ENCODE peak calls at places on chromosomes 3 and 15, in ten cellular contexts. One of them, this sample, is unnamed.

GRCh38 chr3:26247669-26248068 is 374.9 kb upstream of the LRRC3B start:
- DNase-seq in ovary: no peak
- DNase-seq in lower leg skin: no peak
- DNase-seq in transverse colon: no peak
- DNase-seq in heart left ventricle: no peak
- DNase-seq in foreskin fibroblast: no peak
- DNase-seq in AG04450: no peak
- DNase-seq in AG09309: no peak
- DNase-seq in A673: no peak
- DNase-seq in WTC11: no peak
- DNase-seq in this sample: no peak

GRCh38 chr3:60775956-60776355 is 475.3 kb downstream of the FHIT start:
- DNase-seq in lower leg skin: no peak
- DNase-seq in WTC11: no peak
- DNase-seq in foreskin fibroblast: no peak
- DNase-seq in heart left ventricle: no peak
- DNase-seq in AG09309: no peak
- DNase-seq in transverse colon: no peak
- DNase-seq in AG04450: no peak
- DNase-seq in ovary: no peak
- DNase-seq in A673: no peak
- DNase-seq in this sample: no peak

GRCh38 chr3:17845026-17845425 is 102.6 kb upstream of the TBC1D5 start:
- DNase-seq in WTC11: no peak
- DNase-seq in lower leg skin: no peak
- DNase-seq in AG09309: no peak
- DNase-seq in transverse colon: no peak
- DNase-seq in AG04450: no peak
- DNase-seq in ovary: no peak
- DNase-seq in A673: no peak
- DNase-seq in foreskin fibroblast: no peak
- DNase-seq in heart left ventricle: no peak
- DNase-seq in this sample: no peak

GRCh38 chr3:49456417-49456816 is 13.7 kb upstream of the DAG1 start:
- DNase-seq in foreskin fibroblast: no peak
- DNase-seq in WTC11: no peak
- DNase-seq in transverse colon: no peak
- DNase-seq in A673: no peak
- DNase-seq in AG09309: no peak
- DNase-seq in lower leg skin: no peak
- DNase-seq in AG04450: no peak
- DNase-seq in heart left ventricle: no peak
- DNase-seq in ovary: no peak
- DNase-seq in this sample: no peak

GRCh38 chr15:43352693-43353382 is 18.0 kb downstream of the ZSCAN29 start:
- DNase-seq in AG04450: no peak
- DNase-seq in A673: no peak
- DNase-seq in heart left ventricle: no peak
- DNase-seq in WTC11: no peak
- DNase-seq in lower leg skin: no peak
- DNase-seq in transverse colon: no peak
- DNase-seq in foreskin fibroblast: no peak
- DNase-seq in ovary: no peak
- DNase-seq in AG09309: no peak
- DNase-seq in this sample: no peak

GRCh38 chr3:115301364-115301860 is 154.3 kb upstream of the ZBTB20 start:
- DNase-seq in AG04450: no peak
- DNase-seq in ovary: no peak
- DNase-seq in WTC11: no peak
- DNase-seq in foreskin fibroblast: no peak
- DNase-seq in A673: no peak
- DNase-seq in heart left ventricle: no peak
- DNase-seq in lower leg skin: no peak
- DNase-seq in AG09309: no peak
- DNase-seq in transverse colon: no peak
- DNase-seq in this sample: no peak

GRCh38 chr3:16866447-16867025 is 18.2 kb upstream of the PLCL2 start:
- DNase-seq in transverse colon: no peak
- DNase-seq in WTC11: no peak
- DNase-seq in AG04450: no peak
- DNase-seq in lower leg skin: no peak
- DNase-seq in AG09309: peak
- DNase-seq in heart left ventricle: no peak
- DNase-seq in foreskin fibroblast: no peak
- DNase-seq in A673: no peak
- DNase-seq in ovary: no peak
- DNase-seq in this sample: no peak

GRCh38 chr3:149398296-149398695 is 20.8 kb upstream of the TM4SF1 start:
- DNase-seq in transverse colon: no peak
- DNase-seq in heart left ventricle: no peak
- DNase-seq in AG04450: no peak
- DNase-seq in A673: no peak
- DNase-seq in lower leg skin: no peak
- DNase-seq in foreskin fibroblast: no peak
- DNase-seq in ovary: no peak
- DNase-seq in WTC11: no peak
- DNase-seq in AG09309: no peak
- DNase-seq in this sample: no peak

GRCh38 chr15:23866832-23867231 is 179.7 kb upstream of the NDN start:
- DNase-seq in heart left ventricle: no peak
- DNase-seq in A673: peak
- DNase-seq in lower leg skin: no peak
- DNase-seq in WTC11: no peak
- DNase-seq in AG09309: no peak
- DNase-seq in ovary: no peak
- DNase-seq in foreskin fibroblast: no peak
- DNase-seq in transverse colon: no peak
- DNase-seq in AG04450: no peak
- DNase-seq in this sample: no peak

GRCh38 chr3:159919873-159920272 is 68.8 kb upstream of the IL12A start:
- DNase-seq in A673: no peak
- DNase-seq in heart left ventricle: no peak
- DNase-seq in AG04450: no peak
- DNase-seq in lower leg skin: no peak
- DNase-seq in WTC11: no peak
- DNase-seq in AG09309: no peak
- DNase-seq in foreskin fibroblast: no peak
- DNase-seq in transverse colon: no peak
- DNase-seq in ovary: no peak
- DNase-seq in this sample: no peak

GRCh38 chr15:96359772-96360498 is 29.4 kb downstream of the NR2F2 start:
- DNase-seq in ovary: peak
- DNase-seq in transverse colon: no peak
- DNase-seq in foreskin fibroblast: no peak
- DNase-seq in heart left ventricle: peak
- DNase-seq in AG04450: no peak
- DNase-seq in WTC11: no peak
- DNase-seq in lower leg skin: no peak
- DNase-seq in A673: peak
- DNase-seq in AG09309: no peak
- DNase-seq in this sample: no peak

GRCh38 chr3:115697263-115698053 is 74.1 kb downstream of the GAP43 start:
- DNase-seq in lower leg skin: no peak
- DNase-seq in A673: peak
- DNase-seq in ovary: no peak
- DNase-seq in foreskin fibroblast: no peak
- DNase-seq in AG04450: no peak
- DNase-seq in heart left ventricle: no peak
- DNase-seq in transverse colon: no peak
- DNase-seq in AG09309: no peak
- DNase-seq in WTC11: no peak
- DNase-seq in this sample: no peak

GRCh38 chr15:101276501-101277037 is 716 bp downstream of the SELENOS start:
- DNase-seq in lower leg skin: peak
- DNase-seq in A673: peak
- DNase-seq in ovary: no peak
- DNase-seq in WTC11: no peak
- DNase-seq in AG09309: no peak
- DNase-seq in transverse colon: no peak
- DNase-seq in foreskin fibroblast: no peak
- DNase-seq in AG04450: no peak
- DNase-seq in heart left ventricle: no peak
- DNase-seq in this sample: peak

GRCh38 chr15:88800026-88800425 is 3.2 kb upstream of the ACAN start:
- DNase-seq in lower leg skin: peak
- DNase-seq in ovary: no peak
- DNase-seq in A673: no peak
- DNase-seq in WTC11: no peak
- DNase-seq in heart left ventricle: no peak
- DNase-seq in transverse colon: no peak
- DNase-seq in AG04450: no peak
- DNase-seq in foreskin fibroblast: peak
- DNase-seq in AG09309: no peak
- DNase-seq in this sample: no peak

GRCh38 chr3:133404925-133405324 is 5.1 kb downstream of the BFSP2 start:
- DNase-seq in heart left ventricle: no peak
- DNase-seq in ovary: no peak
- DNase-seq in foreskin fibroblast: no peak
- DNase-seq in transverse colon: no peak
- DNase-seq in WTC11: no peak
- DNase-seq in A673: no peak
- DNase-seq in lower leg skin: no peak
- DNase-seq in AG09309: no peak
- DNase-seq in AG04450: no peak
- DNase-seq in this sample: no peak

GRCh38 chr15:36791849-36792618 is 212.6 kb downstream of the CDIN1 start:
- DNase-seq in A673: no peak
- DNase-seq in transverse colon: no peak
- DNase-seq in WTC11: no peak
- DNase-seq in ovary: no peak
- DNase-seq in AG04450: no peak
- DNase-seq in heart left ventricle: peak
- DNase-seq in foreskin fibroblast: no peak
- DNase-seq in lower leg skin: no peak
- DNase-seq in AG09309: no peak
- DNase-seq in this sample: no peak

DNA sequence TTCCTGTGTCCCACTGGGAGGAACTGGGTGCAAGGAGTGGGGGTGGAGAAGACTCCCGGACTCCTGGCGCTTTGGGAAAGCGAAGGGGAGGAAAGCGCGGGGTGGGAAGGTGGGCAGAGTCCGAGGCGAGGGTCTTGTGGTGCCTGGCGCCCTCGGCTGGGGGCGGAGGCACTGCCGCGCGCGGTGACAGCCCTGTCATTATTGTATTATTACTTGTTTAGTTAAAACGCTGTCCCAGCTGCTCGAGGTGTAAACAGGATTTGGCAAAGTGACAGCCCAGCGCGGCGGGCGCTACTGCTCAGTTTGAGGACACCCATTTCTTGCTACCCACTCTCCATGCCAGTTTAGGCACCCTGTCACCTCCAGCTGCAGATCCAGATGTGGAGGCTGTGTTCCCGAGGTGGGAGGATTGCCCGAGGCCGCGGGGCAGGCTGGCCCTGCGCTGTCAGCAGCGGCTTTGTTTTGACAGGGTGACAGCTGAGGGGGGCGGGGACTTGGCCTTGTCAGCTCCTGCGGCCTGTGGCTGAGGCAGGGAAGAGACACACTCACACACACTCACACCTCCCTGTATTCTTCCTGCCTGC is 1.0 kb downstream of the KAT2B start:
- DNase-seq in AG04450: no peak
- DNase-seq in ovary: peak
- DNase-seq in A673: peak
- DNase-seq in WTC11: peak
- DNase-seq in AG09309: no peak
- DNase-seq in foreskin fibroblast: peak
- DNase-seq in transverse colon: peak
- DNase-seq in heart left ventricle: peak
- DNase-seq in lower leg skin: peak
- DNase-seq in this sample: peak
- TF ChIP-seq CTCF in AG04450: no peak
- TF ChIP-seq CTCF in ovary: no peak
- TF ChIP-seq CTCF in A673: no peak
- TF ChIP-seq CTCF in WTC11: no peak
- TF ChIP-seq CTCF in AG09309: peak
- TF ChIP-seq CTCF in foreskin fibroblast: no peak
- TF ChIP-seq CTCF in transverse colon: no peak
- TF ChIP-seq CTCF in heart left ventricle: no peak
- TF ChIP-seq CTCF in lower leg skin: no peak
- TF ChIP-seq CTCF in this sample: peak

GRCh38 chr15:79769081-79769481 is 127.7 kb downstream of the MTHFS start:
- DNase-seq in ovary: no peak
- DNase-seq in heart left ventricle: no peak
- DNase-seq in foreskin fibroblast: peak
- DNase-seq in lower leg skin: no peak
- DNase-seq in A673: peak
- DNase-seq in AG04450: no peak
- DNase-seq in WTC11: no peak
- DNase-seq in transverse colon: no peak
- DNase-seq in AG09309: no peak
- DNase-seq in this sample: no peak
- TF ChIP-seq CTCF in ovary: no peak
- TF ChIP-seq CTCF in heart left ventricle: no peak
- TF ChIP-seq CTCF in foreskin fibroblast: peak
- TF ChIP-seq CTCF in lower leg skin: no peak
- TF ChIP-seq CTCF in A673: peak
- TF ChIP-seq CTCF in AG04450: peak
- TF ChIP-seq CTCF in WTC11: no peak
- TF ChIP-seq CTCF in transverse colon: no peak
- TF ChIP-seq CTCF in AG09309: peak
- TF ChIP-seq CTCF in this sample: peak

DNA sequence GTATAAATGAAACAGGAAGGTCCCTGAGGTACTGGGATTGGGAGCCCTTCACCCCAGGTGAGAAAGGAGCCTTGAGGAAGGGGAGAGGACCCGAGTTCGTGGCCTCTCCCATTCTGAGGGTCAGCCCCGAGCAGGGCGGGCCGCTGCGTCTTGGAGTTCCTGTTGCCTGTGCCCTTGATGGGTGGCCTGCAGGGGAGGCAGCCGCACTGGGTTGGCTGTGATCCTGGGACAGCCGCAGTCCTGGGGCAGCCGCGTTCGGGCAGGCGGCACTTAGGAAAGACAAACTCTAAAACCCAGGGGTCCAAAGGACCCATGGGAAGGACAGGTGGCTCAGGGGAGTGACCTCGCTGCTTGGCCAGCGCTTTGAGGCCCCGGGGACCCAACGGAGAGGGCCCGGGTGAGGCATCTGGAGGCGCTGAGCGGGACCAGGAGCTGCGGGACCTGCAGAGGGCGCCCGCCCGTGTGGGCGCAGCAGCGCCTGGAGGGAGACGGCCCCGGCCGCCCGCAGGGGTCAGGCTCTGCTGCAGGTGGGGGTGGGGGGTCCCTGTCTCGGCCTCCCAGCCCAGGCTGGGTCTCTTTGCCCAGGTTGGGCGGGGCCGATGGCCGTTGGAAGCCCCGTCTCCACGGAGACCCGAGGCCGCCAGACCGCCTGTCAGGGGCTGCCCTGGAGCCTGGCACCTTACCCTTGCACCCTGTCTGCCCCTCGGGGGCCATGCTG is 65.1 kb downstream of the HMCES start:
- DNase-seq in transverse colon: peak
- DNase-seq in WTC11: peak
- DNase-seq in A673: peak
- DNase-seq in AG04450: no peak
- DNase-seq in heart left ventricle: no peak
- DNase-seq in lower leg skin: no peak
- DNase-seq in foreskin fibroblast: peak
- DNase-seq in ovary: no peak
- DNase-seq in AG09309: no peak
- DNase-seq in this sample: peak
- TF ChIP-seq CTCF in transverse colon: peak
- TF ChIP-seq CTCF in WTC11: no peak
- TF ChIP-seq CTCF in A673: peak
- TF ChIP-seq CTCF in AG04450: peak
- TF ChIP-seq CTCF in heart left ventricle: peak
- TF ChIP-seq CTCF in lower leg skin: no peak
- TF ChIP-seq CTCF in foreskin fibroblast: peak
- TF ChIP-seq CTCF in ovary: no peak
- TF ChIP-seq CTCF in AG09309: peak
- TF ChIP-seq CTCF in this sample: peak

GRCh38 chr3:57582470-57583168 is 14.5 kb downstream of the ARF4 start:
- DNase-seq in A673: no peak
- DNase-seq in WTC11: peak
- DNase-seq in lower leg skin: no peak
- DNase-seq in AG09309: no peak
- DNase-seq in transverse colon: no peak
- DNase-seq in ovary: no peak
- DNase-seq in foreskin fibroblast: no peak
- DNase-seq in heart left ventricle: no peak
- DNase-seq in AG04450: no peak
- DNase-seq in this sample: no peak
- TF ChIP-seq CTCF in A673: no peak
- TF ChIP-seq CTCF in WTC11: no peak
- TF ChIP-seq CTCF in lower leg skin: no peak
- TF ChIP-seq CTCF in AG09309: no peak
- TF ChIP-seq CTCF in transverse colon: no peak
- TF ChIP-seq CTCF in ovary: no peak
- TF ChIP-seq CTCF in foreskin fibroblast: no peak
- TF ChIP-seq CTCF in heart left ventricle: no peak
- TF ChIP-seq CTCF in AG04450: peak
- TF ChIP-seq CTCF in this sample: no peak